ENCODE peak calls at places on chromosomes 16 and 17, in nine cellular contexts. N is neural progenitor cell; T is PC-9; X is astrocyte; S is PC-3; E is transverse colon; F is prostate gland; D is IMR-90; W is CD8-positive, alpha-beta memory T cell. H is an unnamed sample.

GRCh38 chr17:18224053-18224427 is 1.4 kb upstream of the LLGL1 start:
- DNase-seq in F (no peak), W (no peak), E (no peak), T (no peak), N (no peak), S (no peak), X (no peak), D (no peak), H (no peak)

GRCh38 chr17:78558181-78558850 is 18.9 kb downstream of the DNAH17 start:
- DNase-seq in E (no peak), D (no peak), T (no peak), W (no peak), X (no peak), S (no peak), F (no peak), N (no peak), H (no peak)

GRCh38 chr17:61155590-61156181 is 244.0 kb upstream of the TBX2 start:
- DNase-seq in E (no peak), N (no peak), S (no peak), F (no peak), X (no peak), D (no peak), T (no peak), W (no peak), H (no peak)

GRCh38 chr16:22147853-22148252 is 14.5 kb upstream of the SDR42E2 start:
- DNase-seq in E (no peak), D (no peak), X (no peak), W (no peak), S (no peak), F (no peak), T (no peak), N (no peak), H (no peak)

GRCh38 chr17:83119987-83120864 is 40.8 kb downstream of the METRNL start:
- DNase-seq in N (no peak), S (no peak), D (no peak), W (no peak), T (no peak), X (no peak), E (peak; percentile 39), F (no peak), H (no peak)

GRCh38 chr17:36614974-36615373 is 13.6 kb downstream of the MRM1 start:
- DNase-seq in F (no peak), W (no peak), D (no peak), E (no peak), S (no peak), X (no peak), T (no peak), N (peak; percentile 31), H (no peak)

GRCh38 chr17:7313890-7314718 is 1.1 kb downstream of the GPS2 start:
- DNase-seq in N (no peak), T (no peak), W (no peak), F (no peak), X (no peak), D (peak; percentile 38), S (peak; percentile 6), E (no peak), H (no peak)

GRCh38 chr17:38460082-38460715 is 31.9 kb downstream of the ARHGAP23 start:
- DNase-seq in W (no peak), E (no peak), N (no peak), F (no peak), T (no peak), D (no peak), X (no peak), S (no peak), H (no peak)

GRCh38 chr17:71335212-71335611 is 785.6 kb upstream of the SOX9 start:
- DNase-seq in S (peak; percentile 43), F (no peak), E (no peak), X (no peak), D (no peak), W (no peak), T (no peak), N (no peak), H (no peak)

GRCh38 chr16:49466881-49467280 is 93.3 kb downstream of the C16orf78 start:
- DNase-seq in F (no peak), D (no peak), T (no peak), E (no peak), N (no peak), W (no peak), X (no peak), S (no peak), H (no peak)

GRCh38 chr17:79925242-79925957 is 86.2 kb upstream of the CBX4 start:
- DNase-seq in X (peak; percentile 19), F (peak; percentile 69), D (peak; percentile 25), T (peak; percentile 86), N (peak; percentile 47), S (peak; percentile 88), E (peak; percentile 86), W (no peak), H (no peak)

GRCh38 chr16:49051626-49052025 is 230.0 kb downstream of the CBLN1 start:
- DNase-seq in N (no peak), D (no peak), W (no peak), F (no peak), T (no peak), S (no peak), X (no peak), E (no peak), H (no peak)

GRCh38 chr17:6648181-6648580 is 3.2 kb downstream of the MED31 start:
- DNase-seq in X (no peak), S (peak; percentile 52), F (no peak), T (no peak), E (no peak), W (no peak), D (no peak), N (no peak), H (no peak)

GRCh38 chr17:6509295-6509771 is 47.0 kb downstream of the PITPNM3 start:
- DNase-seq in F (no peak), W (no peak), X (no peak), T (no peak), S (no peak), N (no peak), E (no peak), D (peak; percentile 37), H (peak; percentile 26)

GRCh38 chr16:50340578-50340977 is 28.2 kb downstream of the BRD7 start:
- DNase-seq in F (no peak), W (no peak), S (no peak), X (peak; percentile 50), N (no peak), D (peak; percentile 76), E (no peak), T (no peak), H (no peak)

DNA sequence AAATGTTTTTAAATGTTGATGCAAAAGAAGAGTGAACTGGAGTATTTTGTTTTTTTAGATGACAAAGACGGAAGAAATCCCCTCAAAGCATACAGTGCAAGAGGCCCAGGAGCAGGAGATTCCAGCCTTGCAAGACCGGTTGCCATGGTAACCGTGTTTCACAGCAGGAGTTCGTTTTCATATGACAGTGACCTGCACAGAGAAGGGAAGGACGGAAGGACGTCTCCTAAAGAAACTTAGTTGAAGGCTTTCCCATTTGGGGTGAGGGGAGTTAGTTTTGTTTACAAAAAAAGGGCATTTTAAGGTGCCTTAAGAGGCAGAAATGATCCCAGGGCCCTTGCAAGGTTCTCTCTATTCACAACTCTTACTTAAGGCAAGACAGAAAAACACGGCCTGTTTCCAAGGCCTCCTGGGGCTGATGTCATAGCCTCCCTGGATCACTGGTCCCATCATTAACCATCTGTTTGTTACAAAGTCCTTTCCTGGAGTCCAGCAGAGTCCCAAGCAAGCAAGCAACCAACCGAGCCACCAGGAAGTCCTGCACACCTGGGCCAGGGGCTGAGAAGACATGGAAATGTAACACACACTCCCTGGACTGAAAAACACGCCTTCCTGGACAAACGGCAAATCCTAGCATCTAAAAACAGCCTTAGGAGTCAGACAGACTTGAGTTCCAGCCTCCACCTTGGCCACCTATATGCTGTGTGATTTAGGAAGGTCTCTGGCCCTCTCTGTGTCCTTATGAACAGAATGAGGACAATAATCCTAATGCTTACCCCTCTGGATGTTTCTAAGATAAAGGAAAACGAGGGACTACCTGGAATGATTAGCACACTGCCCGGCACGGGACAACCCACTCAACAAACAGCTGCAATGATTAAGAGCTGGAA is 30.3 kb upstream of the RPH3AL start:
- DNase-seq in N (peak; percentile 91), E (no peak), W (no peak), F (peak; percentile 22), S (no peak), X (peak; percentile 39), D (peak; percentile 87), T (no peak), H (peak; percentile 69)
- H3K27ac ChIP-seq in N (no peak overlapping the region), E (peak overlapping the region; percentile 27), W (no peak overlapping the region), F (no peak overlapping the region), S (no peak overlapping the region), X (no peak overlapping the region), D (no peak overlapping the region), T (no peak overlapping the region), H (peak overlapping the region; percentile 71)

DNA sequence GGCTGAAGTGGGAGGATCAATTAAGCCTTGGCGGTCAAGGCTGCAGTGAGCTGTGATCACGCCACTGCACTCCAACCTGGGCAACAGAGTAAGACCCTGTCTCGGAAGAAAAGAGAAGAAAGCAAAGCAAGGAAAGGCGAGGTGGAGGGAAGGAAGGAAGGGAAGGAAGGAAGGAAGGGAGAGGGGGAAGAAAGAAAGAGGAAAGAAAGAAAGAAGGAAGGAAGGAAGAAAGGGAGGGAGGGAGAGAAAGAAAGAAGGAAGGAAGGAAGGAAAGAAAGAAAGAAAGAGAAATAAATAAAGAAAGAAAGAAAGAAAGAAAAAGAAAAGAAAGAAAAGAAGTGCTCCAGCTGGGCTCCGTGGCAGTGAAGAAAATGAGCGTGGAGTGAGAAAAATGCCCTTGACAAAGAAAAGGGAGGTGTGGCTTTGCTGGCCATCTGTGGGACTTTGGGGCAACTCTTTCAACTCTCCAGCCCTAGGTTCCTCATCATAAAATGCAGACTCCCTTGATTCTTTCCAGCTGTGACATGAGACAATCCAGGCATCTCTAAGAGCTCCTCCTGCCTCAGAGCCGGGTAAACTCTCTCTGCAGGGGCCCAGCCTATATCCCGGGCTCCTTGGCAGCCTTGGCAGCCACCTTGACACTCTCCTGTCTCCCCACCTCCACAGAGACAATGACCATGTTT is 2.4 kb downstream of the GSDMA start:
- DNase-seq in E (no peak), F (no peak), N (no peak), S (no peak), W (no peak), D (no peak), X (no peak), T (no peak), H (no peak)
- H3K27me3 ChIP-seq in E (no peaks in the 10 kb centered on the region), F (no peaks in the 10 kb centered on the region), N (peaks cover 3% of the 10 kb centered on the region), S (no peaks in the 10 kb centered on the region), W (no peaks in the 10 kb centered on the region), D (peaks cover 45% of the 10 kb centered on the region), X (no peaks in the 10 kb centered on the region), T (no peaks in the 10 kb centered on the region), H (no peaks in the 10 kb centered on the region)

GRCh38 chr17:76561332-76561731 is 21.5 kb downstream of the PRCD start:
- DNase-seq in N (no peak), E (no peak), F (no peak), W (no peak), D (peak; percentile 41), T (no peak), X (no peak), S (peak; percentile 13), H (no peak)
- H3K4me3 ChIP-seq in N (no peak overlapping the region), E (no peak overlapping the region), F (no peak overlapping the region), W (peak overlapping the region; percentile 53), D (no peak overlapping the region), T (no peak overlapping the region), X (peak overlapping the region; percentile 32), S (peak overlapping the region; percentile 91), H (no peak overlapping the region)

DNA sequence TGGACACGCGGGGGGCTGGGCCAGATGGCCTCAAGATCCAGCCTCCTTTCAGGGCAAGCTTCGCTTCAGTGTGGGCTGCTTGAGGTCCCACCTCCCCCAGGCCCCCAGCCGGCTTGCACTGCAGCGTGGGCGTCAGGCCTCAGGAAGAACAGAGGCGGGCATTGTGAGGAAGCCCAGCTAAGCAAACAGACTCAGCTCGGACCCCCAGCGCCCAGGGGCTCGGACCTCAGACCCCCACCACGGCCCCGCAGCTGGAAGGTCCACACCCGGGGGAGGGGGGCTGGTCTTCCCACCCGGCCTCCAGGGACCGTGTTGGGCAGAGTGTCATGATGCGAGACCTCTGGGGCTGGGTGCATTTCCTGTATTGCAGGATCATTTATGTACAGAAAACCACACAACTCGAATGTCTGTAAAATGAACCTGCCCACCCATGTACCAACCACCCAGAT is 24.7 kb upstream of the ZNF469 start:
- DNase-seq in F (no peak), E (no peak), W (no peak), T (no peak), N (no peak), S (no peak), X (no peak), D (no peak), H (no peak)
- H3K27ac ChIP-seq in F (no peak overlapping the region), E (no peak overlapping the region), W (no peak overlapping the region), T (no peak overlapping the region), N (no peak overlapping the region), S (no peak overlapping the region), X (no peak overlapping the region), D (no peak overlapping the region), H (no peak overlapping the region)